ENCODE peak calls at places on chromosomes 6 and 20, in eight cellular contexts. V is A549, C is tibial nerve, R is K562, K is GM12878, W is upper lobe of left lung, L is suprapubic skin, O is transverse colon. M is an unnamed sample.

GRCh38 chr6:141017941-141018340 is 1114.8 kb upstream of the GJE1 start:
- DNase-seq in L (no peak), R (no peak), O (no peak), C (no peak), V (no peak), K (no peak), W (no peak), M (no peak)

GRCh38 chr6:160051390-160051789 is 70.2 kb upstream of the SLC22A1 start:
- DNase-seq in O (no peak), K (no peak), C (no peak), R (no peak), V (no peak), L (no peak), W (no peak), M (no peak)

GRCh38 chr6:31765910-31766794 is 3.7 kb downstream of the SAPCD1 start:
- DNase-seq in O (no peak), C (no peak), R (no peak), K (no peak), L (no peak), W (no peak), V (no peak), M (no peak)

GRCh38 chr20:34643919-34644318 is 33.0 kb downstream of the PIGU start:
- DNase-seq in W (peak), O (no peak), R (no peak), V (no peak), L (no peak), K (no peak), C (no peak), M (no peak)

GRCh38 chr6:84033523-84034451 is at the start of gene MRAP2:
- DNase-seq in W (peak), L (no peak), O (peak), K (no peak), R (peak), V (peak), C (no peak), M (peak)

GRCh38 chr6:55433446-55434130 is 106.3 kb downstream of the GFRAL start:
- DNase-seq in V (no peak), O (no peak), R (no peak), C (no peak), L (no peak), W (no peak), K (no peak), M (no peak)

GRCh38 chr6:29887819-29888581 is 54.3 kb upstream of the HLA-A start:
- DNase-seq in O (peak), C (peak), K (peak), L (peak), R (no peak), V (no peak), W (no peak), M (peak)

GRCh38 chr6:54988576-54988975 is 142.0 kb downstream of the FAM83B start:
- DNase-seq in O (no peak), V (no peak), K (no peak), L (no peak), R (no peak), W (no peak), C (no peak), M (no peak)

GRCh38 chr20:46701556-46701955 is 7.9 kb upstream of the SLC2A10 start:
- DNase-seq in C (no peak), R (no peak), L (no peak), V (no peak), K (no peak), O (no peak), W (no peak), M (no peak)

GRCh38 chr6:13953061-13953705 is 28.4 kb downstream of the RNF182 start:
- DNase-seq in R (no peak), V (peak), O (no peak), C (no peak), L (no peak), W (no peak), K (no peak), M (no peak)

GRCh38 chr20:57759724-57760123 is 49.9 kb upstream of the PMEPA1 start:
- DNase-seq in L (peak), R (no peak), O (no peak), C (no peak), W (no peak), K (no peak), V (no peak), M (no peak)

GRCh38 chr6:18507561-18507960 is 120.4 kb downstream of the RNF144B start:
- DNase-seq in W (no peak), C (no peak), L (no peak), V (no peak), K (no peak), R (no peak), O (no peak), M (no peak)

GRCh38 chr6:35294308-35294945 is 3.2 kb upstream of the DEF6 start:
- DNase-seq in O (peak), L (no peak), V (peak), C (no peak), R (peak), W (peak), K (no peak), M (no peak)

GRCh38 chr6:113015249-113015648 is 668.1 kb downstream of the RFPL4B start:
- DNase-seq in C (no peak), L (no peak), O (no peak), V (no peak), W (no peak), K (no peak), R (no peak), M (no peak)

GRCh38 chr6:39310542-39310941 is 3.7 kb downstream of the KCNK17 start:
- DNase-seq in R (no peak), L (no peak), W (no peak), O (no peak), V (no peak), K (no peak), C (no peak), M (no peak)

GRCh38 chr6:14276667-14277404 is 159.3 kb downstream of the CD83 start:
- DNase-seq in R (no peak), W (no peak), L (no peak), O (no peak), K (peak), V (no peak), C (no peak), M (no peak)

GRCh38 chr20:56995635-56996075 is 270.8 kb downstream of the BMP7 start:
- DNase-seq in W (no peak), K (no peak), L (no peak), C (no peak), O (no peak), R (peak), V (peak), M (no peak)

GRCh38 chr20:12287575-12287974 is 369.9 kb downstream of the BTBD3 start:
- DNase-seq in V (no peak), W (no peak), C (no peak), O (no peak), K (no peak), L (no peak), R (no peak), M (no peak)
- TF ChIP-seq EP300 in V (no peak), W (no peak), C (no peak), O (no peak), K (no peak), L (no peak), R (no peak), M (no peak)

DNA sequence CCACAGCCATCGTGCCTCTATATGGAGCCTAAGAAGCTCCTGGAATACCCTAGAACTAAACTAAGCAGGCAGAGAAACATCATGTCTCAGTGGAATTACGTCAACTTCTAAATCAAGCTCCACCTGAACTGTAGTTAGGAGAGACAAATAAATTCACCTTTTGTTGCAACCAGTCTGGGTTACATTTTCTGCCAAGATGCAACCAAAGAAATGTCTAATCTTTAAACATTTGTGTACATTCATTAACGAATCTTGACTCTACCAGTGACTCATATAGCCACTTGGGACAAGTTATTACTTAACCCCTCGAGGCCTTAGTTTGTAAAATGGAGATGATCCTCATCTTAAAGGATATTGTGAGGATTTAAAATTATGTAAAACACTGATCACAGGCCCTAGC is 8.9 kb downstream of the PTPRK start:
- DNase-seq in W (no peak), R (no peak), K (peak), C (no peak), L (no peak), V (peak), O (no peak), M (no peak)
- H3K27ac ChIP-seq in W (no peak), R (no peak), K (no peak), C (no peak), L (no peak), V (peak), O (peak), M (no peak)

GRCh38 chr20:50729925-50730764 is 1.2 kb upstream of the PARD6B start:
- DNase-seq in L (no peak), K (no peak), R (peak), C (no peak), W (no peak), O (peak), V (peak), M (peak)
- H3K4me3 ChIP-seq in L (peak), K (peak), R (peak), C (peak), W (peak), O (peak), V (peak), M (peak)

GRCh38 chr6:44650947-44651346 is 263.4 kb downstream of the CDC5L start:
- DNase-seq in R (no peak), V (no peak), O (no peak), L (no peak), K (no peak), C (no peak), W (no peak), M (no peak)

GRCh38 chr6:44650495-44650894 is 263.0 kb downstream of the CDC5L start:
- DNase-seq in L (no peak), V (no peak), R (no peak), W (no peak), K (no peak), O (no peak), C (no peak), M (no peak)

GRCh38 chr6:44652551-44652950 is 265.0 kb downstream of the CDC5L start:
- DNase-seq in R (no peak), V (no peak), O (no peak), C (no peak), W (no peak), L (no peak), K (no peak), M (no peak)

GRCh38 chr6:44653091-44653490 is 265.6 kb downstream of the CDC5L start:
- DNase-seq in L (no peak), C (no peak), W (no peak), R (no peak), O (no peak), V (no peak), K (no peak), M (no peak)

DNA sequence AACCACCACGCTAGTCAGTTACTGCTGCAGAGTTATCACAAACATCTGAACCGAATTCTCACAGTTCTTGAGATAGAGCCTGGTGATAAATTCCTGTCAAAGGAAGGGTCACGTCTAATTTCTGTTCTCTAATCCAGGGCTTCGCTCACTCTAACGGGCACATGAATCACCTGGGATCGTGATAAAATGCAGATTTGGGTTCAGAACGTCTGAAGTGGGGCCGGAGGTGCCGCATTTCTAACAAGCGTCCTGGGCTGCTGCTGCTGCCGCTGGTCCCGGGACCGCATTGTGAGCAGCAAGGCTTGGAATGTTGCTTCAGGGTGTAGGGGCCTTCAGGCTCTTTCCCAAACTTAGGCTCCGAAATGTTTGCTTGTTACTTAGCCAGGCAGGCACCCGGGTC is 264.1 kb downstream of the CDC5L start:
- DNase-seq in O (no peak), L (no peak), W (no peak), C (no peak), K (no peak), R (no peak), V (no peak), M (no peak)
- TF ChIP-seq EP300 in O (no peak), L (no peak), W (no peak), C (no peak), K (no peak), R (no peak), V (no peak), M (no peak)

GRCh38 chr20:41135187-41135887 is 2.0 kb upstream of the PLCG1 start:
- DNase-seq in C (no peak), L (peak), R (peak), O (peak), K (no peak), W (peak), V (peak), M (no peak)
- H3K27ac ChIP-seq in C (no peak), L (peak), R (no peak), O (no peak), K (no peak), W (no peak), V (no peak), M (no peak)

DNA sequence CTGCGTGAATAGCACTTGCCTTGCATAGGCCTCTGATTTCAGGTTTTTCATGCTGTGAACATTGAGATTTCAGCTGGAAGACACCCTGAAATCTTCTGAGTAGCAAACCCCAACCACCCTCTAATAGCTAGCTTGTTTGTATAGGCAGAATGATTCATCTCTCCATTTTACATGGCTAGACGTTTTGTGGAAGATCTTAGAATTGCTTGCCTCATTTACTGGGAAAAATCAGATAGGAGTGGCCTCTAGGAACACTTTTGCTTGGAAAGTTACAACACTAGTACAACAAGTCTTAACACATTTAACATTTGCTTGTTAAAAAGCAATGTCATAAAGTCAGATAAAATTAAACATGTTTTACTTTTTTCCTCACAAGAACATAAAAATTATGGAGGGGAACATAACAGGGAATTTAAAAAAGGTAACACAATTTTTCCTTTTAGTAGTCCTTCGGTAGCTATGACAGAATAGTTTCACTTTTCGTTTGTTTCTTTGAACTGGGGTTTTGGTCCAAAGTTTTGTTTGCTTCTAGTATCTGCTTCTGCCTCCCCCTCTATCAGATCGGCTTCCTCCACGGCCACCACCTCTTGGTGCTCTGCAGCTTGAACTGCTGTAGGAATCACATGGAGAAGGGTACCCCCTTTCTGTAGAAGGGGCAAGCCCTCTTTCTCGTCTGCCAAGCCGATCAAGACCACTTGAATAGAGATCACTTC is 102.2 kb upstream of the PTCHD4 start:
- DNase-seq in V (no peak), L (no peak), O (no peak), W (no peak), C (no peak), K (no peak), R (no peak), M (no peak)
- H3K4me3 ChIP-seq in V (no peak), L (no peak), O (no peak), W (no peak), C (no peak), K (no peak), R (no peak), M (no peak)

GRCh38 chr6:109795994-109796555 is 105.0 kb downstream of the FIG4 start:
- DNase-seq in O (no peak), C (no peak), R (no peak), K (no peak), L (no peak), W (no peak), V (no peak), M (no peak)

GRCh38 chr6:109794201-109794926 is 103.3 kb downstream of the FIG4 start:
- DNase-seq in R (no peak), C (no peak), O (no peak), K (no peak), V (no peak), L (no peak), W (no peak), M (no peak)

GRCh38 chr6:109793015-109793414 is 101.9 kb downstream of the FIG4 start:
- DNase-seq in R (no peak), K (no peak), C (no peak), W (no peak), O (no peak), L (no peak), V (no peak), M (no peak)

GRCh38 chr6:109791301-109791700 is 100.2 kb downstream of the FIG4 start:
- DNase-seq in O (no peak), K (no peak), W (no peak), R (peak), V (no peak), C (no peak), L (no peak), M (no peak)

GRCh38 chr6:109793793-109794192 is 102.7 kb downstream of the FIG4 start:
- DNase-seq in V (peak), K (no peak), L (no peak), W (peak), C (no peak), O (peak), R (peak), M (no peak)
- TF ChIP-seq EP300 in V (no peak), K (no peak), L (no peak), W (peak), C (peak), O (no peak), R (no peak), M (no peak)

GRCh38 chr6:155327326-155328073 is 13.2 kb upstream of the TFB1M start:
- DNase-seq in C (no peak), V (peak), L (no peak), O (peak), K (no peak), R (peak), W (peak), M (peak)
- H3K27ac ChIP-seq in C (no peak), V (peak), L (no peak), O (no peak), K (no peak), R (no peak), W (no peak), M (no peak)

DNA sequence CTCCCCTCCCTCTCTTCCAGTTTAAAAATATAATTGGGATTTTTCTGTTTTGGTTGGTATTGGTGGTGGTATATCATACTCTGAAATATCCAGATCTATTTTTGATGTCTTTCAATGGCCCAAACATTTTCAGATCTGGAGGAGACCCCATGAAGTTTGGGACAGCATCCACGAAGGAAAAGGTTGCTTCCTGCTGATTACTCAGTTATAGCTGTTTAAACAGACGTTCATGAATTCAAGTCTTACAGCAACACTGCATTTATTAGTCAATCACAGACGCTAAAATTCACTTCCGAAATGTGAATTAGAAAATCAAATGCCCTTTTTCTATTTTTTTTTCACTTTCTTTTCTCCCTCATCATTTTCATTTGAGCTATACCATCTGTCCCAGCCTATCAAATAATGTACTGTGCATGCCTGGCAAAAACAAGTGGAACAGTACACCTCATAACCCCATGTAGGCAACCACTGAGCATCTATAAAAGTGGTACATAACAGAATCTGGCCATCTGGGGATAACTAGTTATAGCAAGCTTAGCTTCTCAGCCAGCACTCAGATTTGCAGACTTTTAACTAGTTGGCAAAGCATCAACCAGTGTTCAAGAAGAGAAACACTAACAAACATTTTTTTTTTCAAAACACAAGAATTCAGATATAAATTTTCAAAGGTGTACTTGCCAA is 124.5 kb downstream of the HIVEP2 start:
- DNase-seq in V (no peak), C (no peak), L (no peak), O (no peak), W (no peak), R (no peak), K (no peak), M (no peak)
- H3K4me3 ChIP-seq in V (no peak), C (no peak), L (peak), O (no peak), W (peak), R (no peak), K (peak), M (peak)

GRCh38 chr20:1720226-1720625 is 62.6 kb upstream of the SIRPG start:
- DNase-seq in L (no peak), O (no peak), V (no peak), R (no peak), C (no peak), W (no peak), K (no peak), M (no peak)

GRCh38 chr20:1718604-1719384 is 61.2 kb upstream of the SIRPG start:
- DNase-seq in R (no peak), L (peak), W (no peak), K (no peak), C (peak), O (no peak), V (peak), M (no peak)

GRCh38 chr20:1721687-1722512 is 64.3 kb upstream of the SIRPG start:
- DNase-seq in V (no peak), W (no peak), L (no peak), O (peak), R (no peak), K (no peak), C (no peak), M (no peak)

GRCh38 chr20:1720845-1721475 is 63.4 kb upstream of the SIRPG start:
- DNase-seq in O (no peak), K (no peak), L (no peak), R (no peak), C (no peak), W (no peak), V (no peak), M (no peak)

DNA sequence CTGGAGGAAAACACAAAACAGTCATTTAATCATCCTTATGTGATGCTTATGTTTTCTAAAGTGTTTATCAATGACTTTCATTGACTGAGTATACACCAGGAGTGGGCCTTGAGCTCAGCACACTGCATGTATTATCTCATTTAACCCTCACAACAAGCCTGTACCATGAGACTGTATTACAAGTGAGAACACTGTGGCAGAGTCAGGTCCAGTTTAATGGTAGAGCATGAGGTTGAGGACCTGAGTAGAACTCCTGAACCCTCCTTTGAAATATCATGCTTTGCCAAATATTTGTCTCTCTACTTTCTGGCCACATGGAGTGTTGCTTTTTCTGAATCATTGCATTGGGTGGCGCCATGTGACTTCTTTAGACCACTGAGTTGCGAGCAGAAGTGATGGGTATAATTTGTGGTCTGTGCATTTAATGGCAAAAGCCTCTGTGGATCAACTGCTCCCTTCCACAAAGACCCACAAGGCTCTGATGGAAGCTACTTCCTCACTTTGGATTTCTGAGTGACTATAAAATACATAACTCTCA is 65.0 kb upstream of the SIRPG start:
- DNase-seq in C (no peak), V (no peak), W (no peak), K (no peak), R (no peak), O (no peak), L (no peak), M (no peak)
- TF ChIP-seq EP300 in C (no peak), V (no peak), W (no peak), K (no peak), R (no peak), O (no peak), L (no peak), M (no peak)